ENCODE peak calls at places on chromosomes 16 and 17, in five cellular contexts. S is IMR-90, X is HCT116, F is neuronal stem cell, H is adipocyte. I is an unnamed sample. For H3K27me3 and H3K36me3, the result is how much of the 10 kb centered on the place peaks cover.

GRCh38 chr17:59840329-59840907 is 52.3 kb downstream of the TUBD1 start:
- DNase-seq in S (no peak), X (no peak), F (no peak), H (no peak), I (peak)

GRCh38 chr17:65514082-65514481 is 47.4 kb downstream of the AXIN2 start:
- DNase-seq in S (peak), X (no peak), F (no peak), H (peak), I (no peak)

GRCh38 chr17:15951368-15952047 is 6.6 kb downstream of the ADORA2B start:
- DNase-seq in S (no peak), X (no peak), F (no peak), H (no peak), I (peak)

GRCh38 chr17:19470529-19471261 is 59.7 kb downstream of the RNF112 start:
- DNase-seq in S (peak), X (no peak), F (no peak), H (peak), I (peak)

GRCh38 chr16:54286330-54287017 is at the start of gene IRX3:
- DNase-seq in S (peak), X (peak), F (peak), H (peak), I (peak)

GRCh38 chr17:74325743-74326379 is at the start of gene KIF19:
- DNase-seq in S (no peak), X (no peak), F (peak), H (no peak), I (peak)

GRCh38 chr16:87727346-87727745 is 38.4 kb downstream of the KLHDC4 start:
- DNase-seq in S (no peak), X (no peak), F (no peak), H (no peak), I (no peak)

GRCh38 chr17:67624886-67625656 is 92.7 kb upstream of the NOL11 start:
- DNase-seq in S (no peak), X (no peak), F (no peak), H (no peak), I (peak)

GRCh38 chr16:68776821-68777485 is 39.9 kb downstream of the CDH1 start:
- DNase-seq in S (no peak), X (no peak), F (no peak), H (peak), I (no peak)

GRCh38 chr16:16857603-16858283 is 478.8 kb downstream of the NPIPA7 start:
- DNase-seq in S (no peak), X (no peak), F (no peak), H (no peak), I (no peak)

GRCh38 chr16:6363891-6364607 is 968.6 kb upstream of the RBFOX1 start:
- DNase-seq in S (no peak), X (no peak), F (no peak), H (no peak), I (no peak)

GRCh38 chr17:72299092-72299491 is 178.3 kb downstream of the SOX9 start:
- DNase-seq in S (no peak), X (no peak), F (no peak), H (no peak), I (no peak)

GRCh38 chr17:80168371-80168770 is 1.5 kb upstream of the CARD14 start:
- DNase-seq in S (no peak), X (no peak), F (no peak), H (no peak), I (no peak)

GRCh38 chr16:46996391-46996790 is 22.9 kb upstream of the DNAJA2 start:
- DNase-seq in S (no peak), X (no peak), F (no peak), H (peak), I (peak)

GRCh38 chr16:11004351-11004750 is 60.0 kb downstream of the CLEC16A start:
- DNase-seq in S (peak), X (no peak), F (no peak), H (peak), I (no peak)

GRCh38 chr16:24550295-24550694 is 10.9 kb downstream of the RBBP6 start:
- DNase-seq in S (no peak), X (no peak), F (no peak), H (no peak), I (no peak)

GRCh38 chr17:31680126-31680525 is 178.9 kb downstream of the COPRS start:
- DNase-seq in S (no peak), X (no peak), F (no peak), H (no peak), I (no peak)

GRCh38 chr16:17026600-17027242 is 444.0 kb downstream of the XYLT1 start:
- DNase-seq in S (no peak), X (no peak), F (no peak), H (no peak), I (no peak)

GRCh38 chr17:10216213-10216982 is 18.0 kb upstream of the GAS7 start:
- DNase-seq in S (no peak), X (no peak), F (no peak), H (no peak), I (peak)

GRCh38 chr17:34820922-34821321 is 140.3 kb downstream of the CCT6B start:
- DNase-seq in S (no peak), X (no peak), F (no peak), H (no peak), I (peak)

GRCh38 chr16:79599837-79600635 is 501 bp downstream of the MAF start:
- DNase-seq in S (no peak), X (no peak), F (peak), H (peak), I (peak)

GRCh38 chr16:62657116-62657515 is 620.9 kb upstream of the CDH8 start:
- DNase-seq in S (no peak), X (no peak), F (no peak), H (no peak), I (no peak)

GRCh38 chr17:43750154-43750553 is 8.4 kb downstream of the SOST start:
- DNase-seq in S (no peak), X (no peak), F (no peak), H (no peak), I (no peak)

GRCh38 chr17:74089869-74090464 is 113.5 kb upstream of the RPL38 start:
- DNase-seq in S (no peak), X (peak), F (peak), H (no peak), I (peak)

GRCh38 chr16:19884021-19884485 is 595 bp downstream of the GPRC5B start:
- DNase-seq in S (no peak), X (no peak), F (no peak), H (peak), I (peak)

GRCh38 chr16:29899516-29900101 is at the start of gene SEZ6L2:
- DNase-seq in S (peak), X (peak), F (peak), H (peak), I (peak)

GRCh38 chr16:180101-180920 is at the start of gene HBQ1:
- DNase-seq in S (no peak), X (no peak), F (peak), H (peak), I (peak)

GRCh38 chr17:151886-152859 is 14.8 kb downstream of the SCGB1C2 start:
- DNase-seq in S (peak), X (no peak), F (no peak), H (peak), I (no peak)

GRCh38 chr17:47076171-47076570 is 97.1 kb upstream of the RPRML start:
- DNase-seq in S (peak), X (no peak), F (no peak), H (peak), I (no peak)

GRCh38 chr17:39094607-39095308 is 56.7 kb downstream of the PLXDC1 start:
- DNase-seq in S (no peak), X (no peak), F (no peak), H (no peak), I (no peak)

GRCh38 chr17:7251330-7252175 is at the start of gene CTDNEP1:
- DNase-seq in S (peak), X (peak), F (no peak), H (peak), I (peak)

GRCh38 chr17:12789075-12789975 is at the start of gene ARHGAP44:
- DNase-seq in S (peak), X (peak), F (peak), H (peak), I (peak)

GRCh38 chr17:74842599-74843351 is 16.9 kb downstream of the GRIN2C start:
- DNase-seq in S (peak), X (peak), F (peak), H (peak), I (peak)

DNA sequence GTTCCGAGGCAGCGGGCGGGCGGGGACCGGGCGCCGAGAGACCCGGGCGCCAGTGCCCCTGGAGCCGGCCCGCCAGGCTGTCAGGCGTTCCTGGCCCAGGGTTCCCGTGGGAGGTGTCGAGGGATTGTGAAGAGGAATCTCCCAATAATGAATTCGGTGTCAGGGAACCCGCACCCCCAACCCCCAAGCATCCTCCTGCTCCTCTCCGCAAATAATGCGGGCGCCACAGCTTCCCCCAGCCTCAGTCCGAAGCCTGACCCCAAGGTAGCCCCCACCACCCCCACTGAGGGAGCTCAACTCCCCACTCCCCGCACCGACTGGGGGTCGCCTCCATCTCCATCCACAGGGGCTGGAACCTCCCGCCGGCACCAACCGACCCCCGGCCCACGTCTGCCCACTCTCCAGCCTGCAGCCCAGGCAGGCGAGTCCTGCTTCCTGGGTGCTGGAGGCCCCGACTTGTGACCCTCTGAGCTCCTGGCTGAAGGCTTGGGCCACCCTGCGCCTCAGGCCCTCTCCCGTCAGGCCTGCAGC is 641 bp upstream of the CASKIN1 start:
- DNase-seq in S (no peak), X (no peak), F (no peak), H (no peak), I (no peak)
- H3K4me3 ChIP-seq in S (no peak), X (no peak), F (peak), H (no peak), I (peak)

GRCh38 chr16:86048221-86048620 is 149.3 kb downstream of the IRF8 start:
- DNase-seq in S (no peak), X (no peak), F (no peak), H (no peak), I (peak)
- H3K27me3 ChIP-seq in S (half or more), X (under half), F (under half), H (half or more), I (under half)

DNA sequence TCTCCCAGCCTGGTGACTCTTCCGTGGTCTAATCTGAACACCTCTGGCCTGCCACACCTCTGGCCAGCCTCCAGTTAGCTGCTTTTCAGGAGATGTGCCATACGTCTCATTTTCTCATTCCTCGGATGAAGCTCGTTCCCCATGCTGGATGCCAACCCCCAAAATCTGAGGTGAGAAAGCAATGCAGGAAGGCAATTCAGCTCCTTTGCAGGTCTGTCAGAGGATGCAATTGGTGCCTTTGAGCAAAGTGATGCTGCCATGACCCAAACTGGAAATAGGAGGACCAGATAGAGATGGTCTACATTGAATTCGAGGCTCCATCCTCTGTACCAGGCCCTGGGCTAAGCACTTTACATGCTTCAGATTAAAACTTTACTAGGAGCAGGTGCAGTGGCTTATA is 11.0 kb upstream of the CUEDC1 start:
- DNase-seq in S (no peak), X (no peak), F (no peak), H (no peak), I (no peak)
- H3K36me3 ChIP-seq in S (under half), X (under half), F (under half), H (under half), I (under half)

GRCh38 chr16:27583634-27584033 is 33.7 kb downstream of the KATNIP start:
- DNase-seq in S (no peak), X (no peak), F (no peak), H (no peak), I (no peak)
- H3K4me3 ChIP-seq in S (no peak), X (no peak), F (no peak), H (no peak), I (no peak)

DNA sequence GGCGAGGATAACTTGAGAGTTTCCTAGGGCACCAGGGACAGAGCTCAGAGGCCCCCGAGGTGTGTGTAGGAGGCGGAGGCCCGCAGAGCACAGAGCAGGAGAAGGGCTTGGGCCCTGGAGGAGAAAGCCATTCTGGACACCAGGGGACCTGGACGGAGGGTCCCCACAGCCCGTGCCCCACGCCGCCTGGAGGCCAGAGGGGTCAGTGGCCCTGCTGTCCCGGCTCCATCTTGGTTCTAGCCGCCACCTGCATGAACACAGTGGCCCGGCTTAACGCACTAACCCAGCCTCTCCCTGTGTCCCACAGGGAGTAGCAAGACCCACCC is 21.1 kb downstream of the TRARG1 start:
- DNase-seq in S (no peak), X (no peak), F (no peak), H (no peak), I (peak)
- H3K27me3 ChIP-seq in S (half or more), X (under half), F (under half), H (under half), I (under half)

DNA sequence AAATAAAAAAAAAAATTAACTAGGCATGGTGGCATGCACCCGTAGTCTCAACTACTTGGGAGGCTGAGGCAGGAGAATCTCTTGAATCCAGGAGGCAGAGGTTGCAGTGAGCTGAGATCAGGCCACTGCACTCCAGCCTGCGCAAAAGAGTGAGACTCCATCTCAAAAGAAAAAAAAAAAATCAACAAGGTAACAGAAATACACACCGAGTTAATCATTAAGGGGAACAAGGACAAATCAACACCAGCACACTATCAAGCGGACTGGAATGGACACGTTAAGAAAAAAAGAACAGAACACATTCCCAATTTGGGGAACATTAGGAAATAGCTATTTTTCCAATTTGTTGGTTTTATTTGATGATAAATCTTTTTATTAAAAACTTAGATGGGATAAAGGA is 28.4 kb upstream of the GLG1 start:
- DNase-seq in S (no peak), X (no peak), F (no peak), H (no peak), I (no peak)
- H3K36me3 ChIP-seq in S (under half), X (half or more), F (half or more), H (half or more), I (under half)

I was measured in H7.